ENCODE peak calls at places on chromosomes 3 and 15, in four cellular contexts. Z is tibial nerve, C is stomach, W is adrenal gland. U is an unnamed sample. For H3K4me1, the result is how much of the 10 kb centered on the place peaks cover.

GRCh38 chr15:29740692-29741311 is 81.5 kb downstream of the TJP1 start:
- DNase-seq in Z (no peak), C (no peak), W (no peak), U (no peak)

GRCh38 chr15:36642311-36642710 is 62.9 kb downstream of the CDIN1 start:
- DNase-seq in Z (no peak), C (no peak), W (no peak), U (no peak)

GRCh38 chr3:113626513-113627371 is 69.7 kb downstream of the USF3 start:
- DNase-seq in Z (peak), C (peak), W (peak), U (no peak)

GRCh38 chr3:124518350-124518749 is 211.9 kb upstream of the UMPS start:
- DNase-seq in Z (no peak), C (no peak), W (no peak), U (no peak)

GRCh38 chr15:71397377-71397776 is 282.1 kb downstream of the THSD4 start:
- DNase-seq in Z (no peak), C (peak), W (no peak), U (no peak)

GRCh38 chr3:32821686-32822296 is 4.0 kb downstream of the TRIM71 start:
- DNase-seq in Z (no peak), C (peak), W (no peak), U (peak)

GRCh38 chr15:62452016-62452415 is 286.9 kb upstream of the C2CD4B start:
- DNase-seq in Z (no peak), C (no peak), W (no peak), U (no peak)

GRCh38 chr3:197942956-197943556 is 6.9 kb upstream of the RPL35A start:
- DNase-seq in Z (no peak), C (no peak), W (no peak), U (no peak)

GRCh38 chr15:67573194-67573593 is 30.7 kb downstream of the MAP2K5 start:
- DNase-seq in Z (no peak), C (no peak), W (no peak), U (no peak)

GRCh38 chr3:189967254-189967865 is 153.3 kb downstream of the P3H2 start:
- DNase-seq in Z (no peak), C (no peak), W (peak), U (peak)

GRCh38 chr3:132713977-132714727 is 8.1 kb downstream of the NPHP3 start:
- DNase-seq in Z (no peak), C (no peak), W (no peak), U (no peak)

GRCh38 chr3:125318497-125318847 is 56.7 kb downstream of the ZNF148 start:
- DNase-seq in Z (no peak), C (no peak), W (no peak), U (no peak)

GRCh38 chr3:133866141-133866540 is 29.5 kb downstream of the RAB6B start:
- DNase-seq in Z (no peak), C (no peak), W (no peak), U (no peak)

GRCh38 chr3:72299321-72299802 is 514.4 kb upstream of the PROK2 start:
- DNase-seq in Z (no peak), C (no peak), W (no peak), U (no peak)

GRCh38 chr15:74167891-74168331 is 5.6 kb upstream of the ISLR start:
- DNase-seq in Z (no peak), C (peak), W (no peak), U (no peak)

GRCh38 chr3:117524890-117525289 is 815.3 kb downstream of the TUSC7 start:
- DNase-seq in Z (no peak), C (no peak), W (no peak), U (no peak)

GRCh38 chr3:175956964-175957363 is 1097.8 kb downstream of the NAALADL2 start:
- DNase-seq in Z (no peak), C (no peak), W (no peak), U (no peak)

GRCh38 chr3:139541898-139542288 is 2.4 kb upstream of the RBP1 start:
- DNase-seq in Z (no peak), C (no peak), W (no peak), U (no peak)

DNA sequence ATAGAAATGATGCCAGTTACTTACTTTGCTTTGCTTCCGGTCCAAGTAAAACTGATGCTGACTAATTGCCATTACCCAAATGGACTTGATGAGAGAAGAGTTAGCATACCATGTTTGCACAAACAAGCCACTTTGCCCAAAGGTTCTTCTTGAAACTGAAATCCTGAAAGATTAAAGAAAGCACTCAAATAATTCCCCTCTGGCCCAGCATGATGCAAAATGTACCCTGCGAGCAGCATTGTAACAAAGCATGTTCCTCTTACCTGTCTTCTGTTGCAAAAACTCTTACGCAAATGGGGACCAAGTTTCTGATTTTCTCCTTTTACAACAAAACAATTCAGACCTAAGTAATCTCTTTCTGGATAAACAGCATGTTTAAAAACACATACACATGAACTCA is 74.5 kb upstream of the LMOD3 start:
- DNase-seq in Z (no peak), C (no peak), W (no peak), U (no peak)
- H3K4me1 ChIP-seq in Z (under half), C (under half), W (under half), U (under half)

DNA sequence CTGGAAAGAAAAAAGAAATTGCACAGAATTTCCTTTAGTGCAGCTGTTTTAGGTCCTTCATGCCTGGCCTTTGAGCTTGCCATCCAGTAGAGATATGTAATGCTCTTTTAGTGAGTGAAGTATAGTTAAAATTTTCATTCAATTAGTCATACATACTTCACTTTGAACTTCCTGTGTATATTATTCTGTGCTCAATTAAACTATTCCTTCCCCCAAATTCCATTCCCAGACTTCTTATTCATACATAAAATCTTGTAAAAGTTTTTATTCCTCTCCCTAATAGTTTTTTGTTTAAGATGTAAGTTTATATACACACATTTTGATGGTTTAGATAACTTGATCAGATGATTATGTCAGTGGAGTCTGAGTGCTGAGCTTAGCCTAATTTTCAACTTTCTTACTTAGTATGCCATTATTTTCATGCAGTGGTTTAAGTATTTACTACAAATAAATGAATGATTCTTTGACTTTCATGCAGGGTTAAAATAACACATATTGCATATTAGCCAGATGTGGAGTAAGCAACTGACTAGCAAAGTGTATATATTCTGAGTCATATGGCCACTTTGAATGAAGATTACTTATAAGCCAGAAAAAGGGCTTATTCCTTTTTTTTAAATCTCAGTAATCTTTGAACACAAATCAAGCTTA is 42.5 kb upstream of the ABHD10 start:
- DNase-seq in Z (no peak), C (no peak), W (no peak), U (no peak)
- H3K27ac ChIP-seq in Z (no peak), C (no peak), W (no peak), U (no peak)

DNA sequence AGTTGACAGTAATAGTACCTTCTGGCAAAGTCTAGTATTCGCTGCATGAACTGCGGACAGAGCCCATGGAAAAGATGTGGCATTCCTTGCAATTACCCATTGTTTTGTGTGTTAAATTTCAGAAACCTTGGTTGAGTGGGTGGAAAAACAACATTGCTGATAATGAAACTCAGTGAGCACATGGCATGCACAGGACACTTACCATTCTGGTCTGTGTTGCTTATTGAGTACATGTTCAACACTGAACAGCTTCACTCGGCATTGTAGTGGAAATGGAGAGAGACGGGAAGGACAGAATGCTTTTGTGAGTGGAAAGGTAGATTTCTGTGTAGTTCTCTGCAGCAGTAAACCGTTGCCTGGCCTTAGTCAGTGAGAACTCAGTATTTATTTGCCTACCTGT is 165.3 kb downstream of the FNDC3B start:
- DNase-seq in Z (no peak), C (no peak), W (no peak), U (no peak)
- H3K4me3 ChIP-seq in Z (no peak), C (no peak), W (no peak), U (no peak)

GRCh38 chr3:66531256-66531655 is 30.4 kb upstream of the LRIG1 start:
- DNase-seq in Z (no peak), C (no peak), W (no peak), U (no peak)
- H3K4me1 ChIP-seq in Z (under half), C (under half), W (under half), U (under half)

DNA sequence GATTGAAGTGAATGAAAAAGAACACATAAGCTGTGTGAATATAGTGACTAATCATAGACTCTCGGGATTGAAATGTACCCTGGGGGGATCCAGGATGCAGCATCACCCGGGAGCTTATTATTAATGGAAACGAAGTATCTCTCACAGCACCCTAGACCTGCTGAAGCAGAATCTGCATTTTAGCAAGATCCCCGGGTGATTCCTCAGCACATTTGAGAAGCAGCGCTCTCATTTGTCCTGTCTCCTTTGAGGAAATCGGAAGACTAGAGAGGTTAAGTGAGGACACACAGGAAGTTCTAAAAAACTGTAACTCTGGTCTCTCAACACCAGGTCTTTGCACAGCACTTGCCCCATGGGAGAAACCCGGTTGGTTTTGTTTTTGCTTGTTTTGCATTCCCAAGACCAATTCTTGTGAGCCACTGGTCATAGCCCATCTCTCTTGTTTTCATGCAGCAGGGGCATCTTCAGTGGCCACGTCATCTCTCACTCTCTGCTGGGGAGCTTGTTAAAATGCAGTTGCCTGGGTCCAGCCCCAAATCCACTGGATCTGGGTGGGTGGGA is 30.2 kb downstream of the ZNF710 start:
- DNase-seq in Z (no peak), C (no peak), W (no peak), U (no peak)
- H3K27ac ChIP-seq in Z (no peak), C (peak), W (peak), U (peak)

GRCh38 chr3:66036586-66037061 is 2.1 kb downstream of the MAGI1 start:
- DNase-seq in Z (no peak), C (peak), W (peak), U (no peak)
- H3K4me3 ChIP-seq in Z (peak), C (peak), W (no peak), U (peak)

GRCh38 chr3:99777210-99777549 is 40.5 kb upstream of the CMSS1 start:
- DNase-seq in Z (no peak), C (no peak), W (no peak), U (no peak)

GRCh38 chr3:99774467-99774866 is 43.2 kb upstream of the CMSS1 start:
- DNase-seq in Z (no peak), C (no peak), W (no peak), U (no peak)

GRCh38 chr3:99780749-99781148 is 36.9 kb upstream of the CMSS1 start:
- DNase-seq in Z (no peak), C (no peak), W (no peak), U (no peak)

GRCh38 chr3:99776516-99777209 is 41.0 kb upstream of the CMSS1 start:
- DNase-seq in Z (no peak), C (no peak), W (no peak), U (no peak)

DNA sequence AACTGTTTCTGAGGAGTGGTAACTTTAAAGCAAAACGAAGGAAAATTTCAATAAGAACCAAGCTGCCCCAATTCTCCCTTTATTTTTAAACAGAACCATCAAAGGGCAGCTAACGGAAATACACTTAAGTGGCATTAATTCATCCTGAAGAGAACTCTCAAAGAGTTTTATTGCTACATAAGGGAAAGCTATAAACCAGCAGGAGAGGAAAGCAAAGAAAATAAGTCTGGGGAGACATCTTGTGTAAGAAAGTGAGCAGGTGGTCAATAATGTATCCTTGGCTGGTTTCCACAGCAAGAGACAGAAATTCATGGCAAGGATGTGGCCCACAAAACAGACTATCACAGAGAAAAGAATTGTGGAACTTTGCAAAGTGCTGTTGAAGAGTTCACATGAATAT is 40.0 kb upstream of the CMSS1 start:
- DNase-seq in Z (no peak), C (no peak), W (no peak), U (no peak)
- H3K4me1 ChIP-seq in Z (under half), C (under half), W (under half), U (under half)

GRCh38 chr3:45119824-45120614 is 26.2 kb downstream of the CDCP1 start:
- DNase-seq in Z (no peak), C (no peak), W (no peak), U (peak)
- H3K27ac ChIP-seq in Z (no peak), C (peak), W (no peak), U (peak)

GRCh38 chr15:28002867-28003266 is 96.2 kb downstream of the OCA2 start:
- DNase-seq in Z (no peak), C (no peak), W (no peak), U (no peak)

GRCh38 chr15:28004143-28005003 is 94.7 kb downstream of the OCA2 start:
- DNase-seq in Z (no peak), C (no peak), W (no peak), U (no peak)

GRCh38 chr15:28003302-28004037 is 95.6 kb downstream of the OCA2 start:
- DNase-seq in Z (no peak), C (no peak), W (no peak), U (no peak)

GRCh38 chr15:28002136-28002861 is 96.8 kb downstream of the OCA2 start:
- DNase-seq in Z (no peak), C (no peak), W (no peak), U (no peak)

GRCh38 chr15:28001641-28002040 is 97.5 kb downstream of the OCA2 start:
- DNase-seq in Z (no peak), C (no peak), W (no peak), U (no peak)
- H3K4me3 ChIP-seq in Z (no peak), C (no peak), W (no peak), U (no peak)

U was measured in pancreas.